ENCODE peak calls at places on chromosomes 6 and 20, in ten cellular contexts. N is activated CD4-positive, alpha-beta T cell treated with anti-CD3 and anti-CD28 coated beads, Interleukin-2, amount 10 ng/mL, durations not matched to agents 7 days and 5 days; H is anterior cingulate cortex; G is activated T-helper 1 cell treated with anti-CD3 and anti-CD28 coated beads, Interleukin-12 subunit alpha, Interleukin-12 subunit beta, Interleukin-2, Interleukin-4 antibody, amounts not matched to agents 30 ng/mL and 10 ng/mL and 1 ng/mL, durations not matched to agents 14 hours and 24 hours and 36 hours; Q is activated gamma-delta T cell treated with Interleukin-2 at 50 U/mL for 16 hours; R is stimulated activated CD8-positive, alpha-beta memory T cell treated with anti-CD3 and anti-CD28 coated beads, Interleukin-7, amount 100 ng/mL, for 24 hours; W is AG08395; P is GM04504; X is hypothalamus; K is activated CD8-positive, alpha-beta memory T cell treated with anti-CD3 and anti-CD28 coated beads, Interleukin-2, amount 10 ng/mL, durations not matched to agents 7 days and 5 days. J is an unnamed sample.

GRCh38 chr6:151481752-151482151 is 12.1 kb upstream of the CCDC170 start:
- DNase-seq in N (no peak), H (no peak), G (no peak), Q (no peak), R (no peak), W (no peak), P (no peak), X (no peak), K (no peak), J (no peak)

GRCh38 chr6:102022803-102023202 is 629.3 kb downstream of the GRIK2 start:
- DNase-seq in N (no peak), H (no peak), G (no peak), Q (no peak), R (no peak), W (no peak), P (no peak), X (no peak), K (no peak), J (no peak)

GRCh38 chr6:142945071-142945445 is at the start of gene HIVEP2:
- DNase-seq in N (peak; percentile 78), H (peak; percentile 78), G (peak; percentile 74), Q (peak; percentile 75), R (peak; percentile 74), W (peak; percentile 64), P (peak; percentile 48), X (peak; percentile 74), K (peak; percentile 86), J (peak; percentile 94)

GRCh38 chr20:61440548-61441055 is 188.5 kb downstream of the CDH4 start:
- DNase-seq in N (no peak), H (no peak), G (no peak), Q (no peak), R (no peak), W (no peak), P (no peak), X (no peak), K (no peak), J (no peak)

GRCh38 chr6:41518118-41518517 is 28.1 kb upstream of the FOXP4 start:
- DNase-seq in N (no peak), H (no peak), G (no peak), Q (no peak), R (no peak), W (no peak), P (no peak), X (no peak), K (no peak), J (peak; percentile 58)

GRCh38 chr6:31128093-31128676 is 7.9 kb upstream of the CDSN start:
- DNase-seq in N (peak; percentile 79), H (peak; percentile 25), G (peak; percentile 54), Q (peak; percentile 76), R (peak; percentile 42), W (peak; percentile 59), P (no peak), X (peak; percentile 8), K (peak; percentile 82), J (peak; percentile 70)

GRCh38 chr6:163926642-163927041 is 512.1 kb downstream of the QKI start:
- DNase-seq in N (no peak), H (peak; percentile 76), G (no peak), Q (no peak), R (no peak), W (peak; percentile 24), P (peak; percentile 5), X (peak; percentile 55), K (no peak), J (no peak)

GRCh38 chr20:891121-892080 is 24.7 kb downstream of the ANGPT4 start:
- DNase-seq in N (no peak), H (peak; percentile 23), G (no peak), Q (no peak), R (no peak), W (no peak), P (no peak), X (peak; percentile 62), K (no peak), J (no peak)

GRCh38 chr6:12408752-12409151 is 118.6 kb downstream of the EDN1 start:
- DNase-seq in N (no peak), H (no peak), G (no peak), Q (no peak), R (no peak), W (no peak), P (no peak), X (no peak), K (no peak), J (no peak)

GRCh38 chr20:64064145-64064698 is 1.2 kb downstream of the TCEA2 start:
- DNase-seq in N (no peak), H (no peak), G (no peak), Q (no peak), R (no peak), W (peak; percentile 88), P (peak; percentile 37), X (no peak), K (no peak), J (no peak)

GRCh38 chr6:166056637-166057036 is 111.0 kb downstream of the TBXT start:
- DNase-seq in N (no peak), H (peak; percentile 68), G (no peak), Q (no peak), R (no peak), W (peak; percentile 10), P (no peak), X (no peak), K (no peak), J (no peak)

GRCh38 chr20:41172296-41173140 is 35.2 kb downstream of the PLCG1 start:
- DNase-seq in N (no peak), H (no peak), G (no peak), Q (no peak), R (no peak), W (no peak), P (no peak), X (no peak), K (peak; percentile 38), J (no peak)

GRCh38 chr6:43359831-43360230 is 9.6 kb downstream of the ZNF318 start:
- DNase-seq in N (no peak), H (no peak), G (no peak), Q (no peak), R (no peak), W (no peak), P (no peak), X (no peak), K (no peak), J (no peak)

GRCh38 chr20:64000906-64001305 is 20.0 kb downstream of the PRPF6 start:
- DNase-seq in N (no peak), H (no peak), G (no peak), Q (no peak), R (no peak), W (no peak), P (no peak), X (no peak), K (no peak), J (no peak)

GRCh38 chr20:33674294-33675126 is at the start of gene NECAB3:
- DNase-seq in N (peak; percentile 59), H (peak; percentile 70), G (peak; percentile 73), Q (peak; percentile 51), R (no peak), W (peak; percentile 91), P (no peak), X (peak; percentile 75), K (peak; percentile 73), J (peak; percentile 87)

J was measured in lower lobe of right lung.